ENCODE peak calls at places on chromosomes 2 and 18, in five cellular contexts. P, Z, I, E and Y are unnamed samples.

GRCh38 chr2:23594079-23594494 is 209.1 kb downstream of the KLHL29 start:
- DNase-seq in P (peak; percentile 28), Z (no peak), I (no peak), E (peak; percentile 21), Y (no peak)

GRCh38 chr2:224078656-224079055 is 39.6 kb upstream of the SERPINE2 start:
- DNase-seq in P (no peak), Z (no peak), I (no peak), E (no peak), Y (no peak)

GRCh38 chr18:79524181-79525078 is 128.7 kb downstream of the NFATC1 start:
- DNase-seq in P (no peak), Z (no peak), I (no peak), E (no peak), Y (no peak)

GRCh38 chr18:634551-635045 is 22.9 kb upstream of the TYMS start:
- DNase-seq in P (peak; percentile 25), Z (no peak), I (no peak), E (no peak), Y (no peak)

GRCh38 chr2:106085441-106085911 is 108.6 kb downstream of the UXS1 start:
- DNase-seq in P (peak; percentile 76), Z (peak; percentile 21), I (peak; percentile 61), E (no peak), Y (no peak)

GRCh38 chr2:173451137-173451536 is 96.5 kb downstream of the CDCA7 start:
- DNase-seq in P (no peak), Z (no peak), I (no peak), E (no peak), Y (no peak)

GRCh38 chr18:50629148-50629631 is 69.3 kb downstream of the MAPK4 start:
- DNase-seq in P (no peak), Z (no peak), I (no peak), E (no peak), Y (no peak)

GRCh38 chr2:130341562-130342019 is 1.1 kb upstream of the IMP4 start:
- DNase-seq in P (no peak), Z (no peak), I (no peak), E (no peak), Y (no peak)

GRCh38 chr2:3244486-3244885 is 133.1 kb downstream of the EIPR1 start:
- DNase-seq in P (no peak), Z (no peak), I (no peak), E (no peak), Y (no peak)

GRCh38 chr2:2238726-2239269 is 92.3 kb downstream of the MYT1L start:
- DNase-seq in P (no peak), Z (no peak), I (no peak), E (peak; percentile 11), Y (no peak)

GRCh38 chr2:26914286-26914962 is 56.0 kb upstream of the MAPRE3 start:
- DNase-seq in P (no peak), Z (no peak), I (no peak), E (no peak), Y (no peak)

GRCh38 chr18:70499218-70499691 is 210.4 kb downstream of the SOCS6 start:
- DNase-seq in P (no peak), Z (no peak), I (no peak), E (no peak), Y (no peak)

GRCh38 chr2:70113396-70114100 is 26.3 kb downstream of the PCBP1 start:
- DNase-seq in P (no peak), Z (no peak), I (no peak), E (no peak), Y (no peak)

GRCh38 chr2:96146151-96146880 is 1.1 kb upstream of the DUSP2 start:
- DNase-seq in P (no peak), Z (no peak), I (no peak), E (no peak), Y (no peak)

GRCh38 chr2:238160206-238161129 is 1.7 kb downstream of the ERFE start:
- DNase-seq in P (peak; percentile 31), Z (no peak), I (peak; percentile 51), E (no peak), Y (no peak)

GRCh38 chr18:5879479-5879882 is 15.8 kb downstream of the TMEM200C start:
- DNase-seq in P (peak; percentile 57), Z (peak; percentile 21), I (peak; percentile 66), E (no peak), Y (no peak)

GRCh38 chr2:58466803-58467202 is 225.7 kb upstream of the FANCL start:
- DNase-seq in P (no peak), Z (no peak), I (no peak), E (peak; percentile 9), Y (no peak)

GRCh38 chr2:209577376-209578357 is 153.8 kb downstream of the MAP2 start:
- DNase-seq in P (peak; percentile 40), Z (peak; percentile 16), I (peak; percentile 43), E (no peak), Y (no peak)

GRCh38 chr2:201383156-201383555 is 26.0 kb upstream of the FLACC1 start:
- DNase-seq in P (no peak), Z (no peak), I (no peak), E (no peak), Y (no peak)

GRCh38 chr18:56559044-56559443 is 79.3 kb downstream of the TXNL1 start:
- DNase-seq in P (no peak), Z (no peak), I (no peak), E (no peak), Y (no peak)

GRCh38 chr18:43442571-43442970 is 165.3 kb upstream of the SYT4 start:
- DNase-seq in P (no peak), Z (peak; percentile 3), I (peak; percentile 20), E (no peak), Y (no peak)

GRCh38 chr2:18836436-18836835 is 247.1 kb upstream of the NT5C1B start:
- DNase-seq in P (no peak), Z (no peak), I (no peak), E (no peak), Y (no peak)

GRCh38 chr18:37484893-37485834 is 80.4 kb downstream of the CELF4 start:
- DNase-seq in P (peak; percentile 55), Z (no peak), I (peak; percentile 4), E (peak; percentile 45), Y (no peak)

GRCh38 chr2:142347751-142348150 is 216.9 kb upstream of the LRP1B start:
- DNase-seq in P (no peak), Z (no peak), I (no peak), E (no peak), Y (no peak)

GRCh38 chr2:159249955-159250723 is 36.4 kb downstream of the WDSUB1 start:
- DNase-seq in P (peak; percentile 82), Z (peak; percentile 44), I (peak; percentile 74), E (peak; percentile 52), Y (peak; percentile 68)

GRCh38 chr2:148660999-148661398 is 16.4 kb downstream of the EPC2 start:
- DNase-seq in P (no peak), Z (no peak), I (no peak), E (no peak), Y (no peak)

GRCh38 chr2:20156051-20156730 is 68.7 kb downstream of the SDC1 start:
- DNase-seq in P (no peak), Z (no peak), I (no peak), E (no peak), Y (no peak)